ENCODE peak calls at places on chromosomes 7 and 10, in eight cellular contexts. E, Z, W, T, G, Y, L and Q are unnamed samples.
A peak's percentile ranks its signal among the peaks of the same experiment; 100 is the strongest.

GRCh38 chr10:17174626-17175025 is 26.8 kb downstream of the TRDMT1 start:
- DNase-seq in E (no peak), Z (no peak), W (no peak), T (no peak), G (no peak), Y (no peak), L (no peak), Q (no peak)

GRCh38 chr7:37097983-37098382 is 350.7 kb downstream of the ELMO1 start:
- DNase-seq in E (no peak), Z (no peak), W (no peak), T (no peak), G (no peak), Y (no peak), L (no peak), Q (no peak)

GRCh38 chr7:36153571-36154097 is 580 bp downstream of the EEPD1 start:
- DNase-seq in E (peak; percentile 75), Z (no peak), W (no peak), T (no peak), G (no peak), Y (peak; percentile 67), L (peak; percentile 68), Q (no peak)

GRCh38 chr7:17027803-17028163 is 146.0 kb upstream of the AGR3 start:
- DNase-seq in E (no peak), Z (no peak), W (no peak), T (no peak), G (no peak), Y (no peak), L (no peak), Q (no peak)

GRCh38 chr7:51482976-51483375 is 166.4 kb upstream of the COBL start:
- DNase-seq in E (no peak), Z (no peak), W (no peak), T (no peak), G (no peak), Y (no peak), L (no peak), Q (no peak)

GRCh38 chr10:24269476-24269875 is 60.5 kb downstream of the KIAA1217 start:
- DNase-seq in E (no peak), Z (no peak), W (no peak), T (no peak), G (peak; percentile 42), Y (no peak), L (no peak), Q (no peak)

GRCh38 chr10:88042162-88043100 is 179.0 kb downstream of the PTEN start:
- DNase-seq in E (no peak), Z (no peak), W (peak; percentile 43), T (peak; percentile 67), G (peak; percentile 83), Y (peak; percentile 69), L (no peak), Q (no peak)

GRCh38 chr7:34313289-34313688 is 344.7 kb upstream of the NPSR1 start:
- DNase-seq in E (no peak), Z (no peak), W (no peak), T (no peak), G (no peak), Y (no peak), L (no peak), Q (no peak)

GRCh38 chr10:62681211-62681940 is 123.1 kb upstream of the ADO start:
- DNase-seq in E (no peak), Z (no peak), W (no peak), T (no peak), G (peak; percentile 49), Y (no peak), L (no peak), Q (no peak)

GRCh38 chr10:62613429-62613828 is 191.1 kb upstream of the ADO start:
- DNase-seq in E (no peak), Z (no peak), W (no peak), T (no peak), G (peak; percentile 65), Y (no peak), L (no peak), Q (no peak)

GRCh38 chr10:124619195-124619594 is 125.0 kb downstream of the FAM53B start:
- DNase-seq in E (no peak), Z (no peak), W (peak; percentile 60), T (peak; percentile 32), G (peak; percentile 16), Y (no peak), L (no peak), Q (no peak)

GRCh38 chr10:2924425-2924824 is 142.9 kb upstream of the PFKP start:
- DNase-seq in E (no peak), Z (no peak), W (no peak), T (no peak), G (no peak), Y (no peak), L (no peak), Q (no peak)
- H3K27me3 ChIP-seq in E (peaks cover 27% of the 10 kb centered on the region), Z (peaks cover 3% of the 10 kb centered on the region), W (no peaks in the 10 kb centered on the region), T (peaks cover 80% of the 10 kb centered on the region), G (peaks cover 9% of the 10 kb centered on the region), Y (no peaks in the 10 kb centered on the region), L (no peaks in the 10 kb centered on the region), Q (no peaks in the 10 kb centered on the region)

GRCh38 chr10:131694168-131694962 is 206.4 kb upstream of the PPP2R2D start:
- DNase-seq in E (no peak), Z (no peak), W (no peak), T (no peak), G (no peak), Y (no peak), L (no peak), Q (no peak)
- H3K4me1 ChIP-seq in E (no peaks in the 10 kb centered on the region), Z (no peaks in the 10 kb centered on the region), W (no peaks in the 10 kb centered on the region), T (no peaks in the 10 kb centered on the region), G (no peaks in the 10 kb centered on the region), Y (no peaks in the 10 kb centered on the region), L (no peaks in the 10 kb centered on the region), Q (no peaks in the 10 kb centered on the region)

GRCh38 chr7:101650579-101651081 is 21.5 kb upstream of the MYL10 start:
- DNase-seq in E (no peak), Z (no peak), W (no peak), T (no peak), G (no peak), Y (no peak), L (no peak), Q (no peak)
- H3K4me3 ChIP-seq in E (no peak overlapping the region), Z (no peak overlapping the region), W (no peak overlapping the region), T (peak overlapping the region; percentile 17), G (no peak overlapping the region), Y (no peak overlapping the region), L (no peak overlapping the region), Q (no peak overlapping the region)

GRCh38 chr10:133237241-133238065 is at the start of gene VENTX:
- DNase-seq in E (no peak), Z (no peak), W (no peak), T (no peak), G (no peak), Y (no peak), L (no peak), Q (no peak)

GRCh38 chr10:133238066-133238804 is 580 bp downstream of the VENTX start:
- DNase-seq in E (no peak), Z (no peak), W (no peak), T (no peak), G (no peak), Y (no peak), L (no peak), Q (no peak)

GRCh38 chr10:133235265-133235664 is 2.4 kb upstream of the VENTX start:
- DNase-seq in E (no peak), Z (no peak), W (no peak), T (no peak), G (no peak), Y (peak; percentile 71), L (no peak), Q (no peak)

GRCh38 chr10:133236411-133237240 is 1.0 kb upstream of the VENTX start:
- DNase-seq in E (no peak), Z (no peak), W (no peak), T (no peak), G (no peak), Y (no peak), L (no peak), Q (no peak)

GRCh38 chr10:133235891-133236321 is 1.7 kb upstream of the VENTX start:
- DNase-seq in E (no peak), Z (no peak), W (no peak), T (no peak), G (no peak), Y (no peak), L (no peak), Q (no peak)
- H3K27me3 ChIP-seq in E (peaks cover 89% of the 10 kb centered on the region), Z (peaks cover 59% of the 10 kb centered on the region), W (peaks cover 18% of the 10 kb centered on the region), T (peaks cover 11% of the 10 kb centered on the region), G (peaks cover 48% of the 10 kb centered on the region), Y (no peaks in the 10 kb centered on the region), L (peaks cover 7% of the 10 kb centered on the region), Q (peaks cover 5% of the 10 kb centered on the region)

DNA sequence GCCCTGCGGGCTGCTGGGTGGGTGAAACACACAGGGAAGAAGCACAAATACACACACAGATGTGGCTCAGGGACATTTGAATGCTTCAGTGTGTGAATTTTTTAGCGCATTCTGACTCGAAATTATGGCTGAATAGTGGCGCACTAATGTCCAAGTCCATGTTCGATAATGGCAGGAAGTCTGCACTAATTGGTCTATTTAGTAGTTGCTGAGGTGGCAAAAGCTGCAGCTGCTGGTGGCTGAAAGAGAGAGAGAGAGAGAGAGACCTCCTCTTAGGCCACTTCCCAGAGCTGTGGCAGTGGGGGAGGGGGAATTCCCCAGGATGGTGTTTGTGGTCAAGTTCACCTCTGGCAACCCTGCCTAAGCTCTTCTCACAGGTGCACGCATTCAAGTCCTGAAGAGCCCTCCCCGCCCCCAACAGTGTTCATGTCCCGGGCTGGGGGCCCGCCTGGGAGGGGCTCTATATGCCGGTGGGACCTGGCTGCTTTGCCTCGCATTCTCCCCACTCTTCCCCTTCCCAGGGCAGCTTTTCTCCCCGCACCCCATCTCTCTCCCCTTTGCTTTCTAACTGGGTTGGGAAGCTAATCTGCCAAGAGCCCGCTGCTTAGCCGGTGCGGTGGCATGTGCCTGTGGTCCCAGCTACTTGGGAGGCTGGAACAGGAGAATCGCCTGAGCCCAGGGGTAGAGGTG is 6.0 kb upstream of the MNX1 start:
- DNase-seq in E (peak; percentile 55), Z (no peak), W (no peak), T (no peak), G (no peak), Y (no peak), L (no peak), Q (no peak)
- H3K4me1 ChIP-seq in E (peaks cover 38% of the 10 kb centered on the region), Z (no peaks in the 10 kb centered on the region), W (peaks cover 21% of the 10 kb centered on the region), T (peaks cover 4% of the 10 kb centered on the region), G (peaks cover 4% of the 10 kb centered on the region), Y (no peaks in the 10 kb centered on the region), L (peaks cover 1% of the 10 kb centered on the region), Q (peaks cover 14% of the 10 kb centered on the region)

GRCh38 chr10:71771204-71771603 is 2.1 kb downstream of the VSIR start:
- DNase-seq in E (no peak), Z (no peak), W (no peak), T (no peak), G (no peak), Y (peak; percentile 44), L (no peak), Q (no peak)
- H3K4me3 ChIP-seq in E (peak overlapping the region; percentile 82), Z (no peak overlapping the region), W (peak overlapping the region; percentile 81), T (peak overlapping the region; percentile 81), G (no peak overlapping the region), Y (no peak overlapping the region), L (peak overlapping the region; percentile 84), Q (peak overlapping the region; percentile 98)

DNA sequence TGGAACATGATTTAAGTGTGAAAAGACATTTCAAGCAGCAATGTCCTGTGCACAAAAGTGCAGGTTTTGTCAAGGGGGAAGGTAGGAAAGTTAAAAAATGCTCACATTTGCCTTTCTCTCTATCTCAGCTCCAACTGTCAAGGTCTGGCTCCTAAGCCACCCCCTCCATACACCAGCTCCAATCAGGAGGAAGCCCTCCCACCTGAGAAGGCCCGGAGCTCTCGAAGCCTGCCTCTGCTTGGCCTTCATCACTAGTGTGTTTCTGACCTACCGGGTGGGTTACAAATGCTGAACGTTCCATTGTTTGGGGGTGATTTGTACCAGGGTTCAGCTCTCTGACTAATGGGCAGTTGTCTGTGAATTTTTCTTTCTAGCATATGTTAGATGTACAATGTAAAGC is 14.2 kb downstream of the CRHR2 start:
- DNase-seq in E (no peak), Z (no peak), W (no peak), T (no peak), G (no peak), Y (no peak), L (no peak), Q (no peak)
- H3K27me3 ChIP-seq in E (peaks cover 4% of the 10 kb centered on the region), Z (no peaks in the 10 kb centered on the region), W (no peaks in the 10 kb centered on the region), T (peaks cover 76% of the 10 kb centered on the region), G (peaks cover 3% of the 10 kb centered on the region), Y (no peaks in the 10 kb centered on the region), L (no peaks in the 10 kb centered on the region), Q (no peaks in the 10 kb centered on the region)